ENCODE peak calls at places on chromosomes 7 and 10, in nine cellular contexts. X, Y, N, Z, H, O, F, C and A are unnamed samples.
A peak's percentile ranks its signal among the peaks of the same experiment; 100 is the strongest.

GRCh38 chr10:11036424-11037011 is 18.8 kb downstream of the CELF2 start:
- DNase-seq in Z (peak; percentile 29), N (peak; percentile 13), Y (no peak), C (peak; percentile 62), X (no peak), H (peak; percentile 37), F (peak; percentile 19), O (no peak), A (peak; percentile 79)

GRCh38 chr7:82319674-82320118 is 123.9 kb downstream of the CACNA2D1 start:
- DNase-seq in H (peak; percentile 83), Y (no peak), O (peak; percentile 77), N (peak; percentile 71), X (no peak), Z (peak; percentile 84), F (peak; percentile 11), C (no peak), A (peak; percentile 30)

GRCh38 chr7:20798081-20798693 is 11.5 kb upstream of the SP8 start:
- DNase-seq in O (no peak), H (no peak), Y (peak; percentile 29), C (peak; percentile 70), Z (no peak), N (peak; percentile 75), X (peak; percentile 54), F (peak; percentile 59), A (peak; percentile 66)

GRCh38 chr7:22001345-22002004 is 55.8 kb upstream of the CDCA7L start:
- DNase-seq in H (no peak), N (peak; percentile 26), C (peak; percentile 93), X (peak; percentile 36), Z (peak; percentile 80), Y (peak; percentile 64), F (peak; percentile 71), O (no peak), A (peak; percentile 61)

GRCh38 chr7:134720091-134720935 is 59.1 kb upstream of the CALD1 start:
- DNase-seq in N (no peak), H (no peak), C (no peak), Z (peak; percentile 77), X (no peak), Y (no peak), O (no peak), F (no peak), A (no peak)

GRCh38 chr10:7085147-7085912 is 325.5 kb downstream of the SFMBT2 start:
- DNase-seq in Y (no peak), X (no peak), N (no peak), Z (peak; percentile 54), C (no peak), O (no peak), H (no peak), F (no peak), A (no peak)

GRCh38 chr7:100220833-100221718 is 1.3 kb downstream of the PVRIG start:
- DNase-seq in N (no peak), F (no peak), C (no peak), Y (peak; percentile 97), H (no peak), Z (no peak), O (no peak), X (no peak), A (no peak)

GRCh38 chr10:11638055-11638698 is 26.7 kb upstream of the USP6NL start:
- DNase-seq in Z (no peak), X (no peak), O (no peak), C (no peak), H (no peak), N (no peak), F (no peak), Y (no peak), A (no peak)

GRCh38 chr10:124728071-124728829 is 15.9 kb downstream of the FAM53B start:
- DNase-seq in X (no peak), H (peak; percentile 57), F (no peak), O (no peak), N (no peak), Y (peak; percentile 68), Z (no peak), C (no peak), A (peak; percentile 83)

GRCh38 chr7:6367701-6368211 is 80.0 kb downstream of the DAGLB start:
- DNase-seq in F (peak; percentile 61), N (no peak), X (no peak), O (no peak), Z (peak; percentile 42), Y (no peak), H (no peak), C (no peak), A (no peak)

GRCh38 chr7:28773423-28774129 is 184.6 kb downstream of the TRIL start:
- DNase-seq in Y (no peak), C (no peak), O (no peak), F (no peak), Z (no peak), N (no peak), H (no peak), X (no peak), A (no peak)

GRCh38 chr7:31432166-31432565 is 81.7 kb upstream of the ITPRID1 start:
- DNase-seq in F (peak; percentile 57), Y (no peak), O (no peak), N (no peak), H (no peak), X (no peak), C (no peak), Z (no peak), A (peak; percentile 35)

GRCh38 chr7:19491821-19492452 is 216.9 kb downstream of the POLR1F start:
- DNase-seq in N (no peak), H (no peak), X (peak; percentile 28), C (peak; percentile 16), F (peak; percentile 17), O (no peak), Y (peak; percentile 13), Z (peak; percentile 10), A (peak; percentile 29)

GRCh38 chr10:21243748-21244257 is 281.7 kb downstream of the SKIDA1 start:
- DNase-seq in N (no peak), Z (no peak), Y (no peak), X (no peak), H (no peak), F (no peak), C (no peak), O (no peak), A (no peak)

GRCh38 chr7:50656141-50656895 is 91.1 kb upstream of the DDC start:
- DNase-seq in Z (no peak), O (no peak), Y (no peak), N (no peak), C (no peak), X (no peak), F (no peak), H (no peak), A (no peak)

GRCh38 chr7:157378390-157378789 is 41.6 kb downstream of the DNAJB6 start:
- DNase-seq in Y (no peak), O (no peak), Z (no peak), X (no peak), N (no peak), C (no peak), F (no peak), H (no peak), A (no peak)

GRCh38 chr10:18829259-18829658 is 170.0 kb downstream of the ARL5B start:
- DNase-seq in Y (no peak), C (no peak), O (no peak), N (no peak), H (no peak), X (no peak), Z (no peak), F (no peak), A (no peak)
- H3K27ac ChIP-seq in Y (no peak overlapping the region), C (no peak overlapping the region), O (no peak overlapping the region), N (no peak overlapping the region), H (no peak overlapping the region), X (no peak overlapping the region), Z (no peak overlapping the region), F (no peak overlapping the region), A (no peak overlapping the region)

GRCh38 chr10:93496322-93497041 is at the start of gene CEP55:
- DNase-seq in N (peak; percentile 94), C (peak; percentile 97), Z (peak; percentile 79), O (peak; percentile 98), H (peak; percentile 94), Y (peak; percentile 98), F (peak; percentile 95), X (peak; percentile 84), A (peak; percentile 98)
- H3K27ac ChIP-seq in N (peak within 1 kb of the TSS; percentile 45), C (peak within 1 kb of the TSS; percentile 95), Z (peak within 1 kb of the TSS; percentile 77), O (no peak within 1 kb of the TSS), H (peak within 1 kb of the TSS; percentile 62), Y (peak within 1 kb of the TSS; percentile 69), F (peak within 1 kb of the TSS; percentile 75), X (peak within 1 kb of the TSS; percentile 73), A (peak within 1 kb of the TSS; percentile 74)

GRCh38 chr10:71230656-71231025 is 18.3 kb downstream of the UNC5B start:
- DNase-seq in X (no peak), C (no peak), O (no peak), H (no peak), F (no peak), N (no peak), Z (no peak), Y (no peak), A (no peak)

GRCh38 chr10:71234017-71234894 is 21.9 kb downstream of the UNC5B start:
- DNase-seq in Y (no peak), N (no peak), X (no peak), C (no peak), F (no peak), O (no peak), H (no peak), Z (no peak), A (peak; percentile 58)

GRCh38 chr10:71233491-71233892 is 21.1 kb downstream of the UNC5B start:
- DNase-seq in H (no peak), N (no peak), X (no peak), Z (no peak), Y (no peak), F (no peak), O (no peak), C (no peak), A (peak; percentile 54)

GRCh38 chr10:71231196-71231595 is 18.8 kb downstream of the UNC5B start:
- DNase-seq in H (no peak), X (no peak), F (no peak), N (no peak), Z (no peak), O (no peak), Y (no peak), C (no peak), A (no peak)

DNA sequence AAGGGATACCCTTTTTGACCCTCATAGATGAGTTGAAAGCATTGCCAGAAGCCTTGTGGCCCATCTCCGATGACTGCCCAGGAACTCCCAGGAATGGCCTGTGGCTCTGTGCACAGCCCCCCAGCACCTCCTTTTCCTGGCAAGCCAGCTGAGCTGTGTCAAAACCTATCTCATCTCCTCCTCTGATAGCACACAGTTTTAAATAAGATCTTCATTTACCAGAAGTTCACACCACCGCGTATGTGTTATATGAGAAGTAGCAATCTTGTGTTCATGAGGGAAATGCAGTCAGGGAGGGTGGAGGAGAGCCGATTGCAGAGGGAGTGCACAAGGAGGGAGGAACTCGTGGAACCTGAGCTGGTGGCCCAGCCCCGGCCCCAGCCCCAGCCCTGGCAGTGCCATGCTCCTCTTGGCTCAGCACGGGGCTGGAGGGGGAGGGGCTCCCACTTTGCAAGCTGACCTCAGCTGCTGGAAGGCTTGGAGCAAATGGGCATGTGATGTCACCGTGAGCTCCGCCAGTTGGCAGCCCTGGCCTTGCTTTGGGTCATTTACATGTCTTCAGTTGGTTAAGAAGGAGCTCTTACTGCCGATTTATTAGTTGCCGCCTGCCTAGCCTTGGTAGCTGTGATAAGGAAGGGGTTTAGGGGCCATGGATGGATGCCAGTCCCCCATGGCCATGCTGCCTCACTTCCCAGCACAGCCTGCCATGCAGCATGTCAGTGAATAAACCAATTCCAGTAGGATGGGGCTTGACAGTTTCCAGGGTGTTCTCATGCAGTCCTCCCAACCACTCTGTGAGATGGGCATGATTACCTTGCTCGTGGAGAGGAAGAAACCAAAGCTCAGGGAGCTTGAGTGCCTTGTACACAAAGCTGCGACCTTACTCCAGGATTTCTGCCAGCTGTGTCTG is 20.0 kb downstream of the UNC5B start:
- DNase-seq in N (peak; percentile 84), Y (no peak), F (no peak), H (peak; percentile 85), O (peak; percentile 95), X (no peak), Z (peak; percentile 53), C (no peak), A (peak; percentile 38)
- H3K27ac ChIP-seq in N (no peak overlapping the region), Y (no peak overlapping the region), F (no peak overlapping the region), H (peak overlapping the region; percentile 83), O (peak overlapping the region; percentile 97), X (no peak overlapping the region), Z (no peak overlapping the region), C (peak overlapping the region; percentile 53), A (no peak overlapping the region)

GRCh38 chr7:500521-501420 is 18.9 kb downstream of the PDGFA start:
- DNase-seq in Z (no peak), H (no peak), O (no peak), F (no peak), C (no peak), N (no peak), Y (no peak), X (no peak), A (no peak)
- H3K27ac ChIP-seq in Z (no peak overlapping the region), H (no peak overlapping the region), O (peak overlapping the region; percentile 24), F (no peak overlapping the region), C (peak overlapping the region; percentile 98), N (no peak overlapping the region), Y (no peak overlapping the region), X (no peak overlapping the region), A (no peak overlapping the region)